ENCODE peak calls at places on chromosomes 4 and X, in nine cellular contexts. K, W, A, X, B, U, P, Z and M are unnamed samples. For H3K9me3, the result is how much of the 10 kb centered on the place peaks cover.

GRCh38 chrX:57227691-57228090 is 58.8 kb upstream of the FAAH2 start:
- DNase-seq in K (peak), W (no peak), A (no peak), X (no peak), B (no peak), U (no peak), P (no peak), Z (no peak), M (peak)

GRCh38 chr4:66123195-66123594 is 452.9 kb upstream of the EPHA5 start:
- DNase-seq in K (no peak), W (no peak), A (no peak), X (no peak), B (no peak), U (no peak), P (no peak), Z (no peak), M (no peak)

GRCh38 chr4:169254546-169254983 is 16.2 kb downstream of the SH3RF1 start:
- DNase-seq in K (no peak), W (peak), A (no peak), X (peak), B (no peak), U (peak), P (peak), Z (peak), M (no peak)

GRCh38 chrX:99301990-99302389 is 1108.1 kb downstream of the PCDH19 start:
- DNase-seq in K (no peak), W (no peak), A (no peak), X (peak), B (no peak), U (no peak), P (no peak), Z (no peak), M (no peak)

GRCh38 chrX:46208225-46208854 is 336.9 kb downstream of the ZNF674 start:
- DNase-seq in K (no peak), W (no peak), A (no peak), X (peak), B (no peak), U (no peak), P (no peak), Z (no peak), M (peak)

GRCh38 chr4:8594097-8595038 is 1.8 kb downstream of the CPZ start:
- DNase-seq in K (peak), W (no peak), A (no peak), X (peak), B (peak), U (peak), P (peak), Z (peak), M (no peak)

GRCh38 chrX:105752334-105752733 is 70.0 kb upstream of the NRK start:
- DNase-seq in K (no peak), W (no peak), A (no peak), X (no peak), B (no peak), U (no peak), P (no peak), Z (no peak), M (no peak)

GRCh38 chr4:47913328-47913727 is 1.1 kb downstream of the NFXL1 start:
- DNase-seq in K (no peak), W (no peak), A (no peak), X (peak), B (no peak), U (no peak), P (peak), Z (no peak), M (no peak)

GRCh38 chrX:110396777-110397176 is 38.1 kb downstream of the RTL9 start:
- DNase-seq in K (no peak), W (no peak), A (no peak), X (peak), B (no peak), U (no peak), P (no peak), Z (no peak), M (no peak)

DNA sequence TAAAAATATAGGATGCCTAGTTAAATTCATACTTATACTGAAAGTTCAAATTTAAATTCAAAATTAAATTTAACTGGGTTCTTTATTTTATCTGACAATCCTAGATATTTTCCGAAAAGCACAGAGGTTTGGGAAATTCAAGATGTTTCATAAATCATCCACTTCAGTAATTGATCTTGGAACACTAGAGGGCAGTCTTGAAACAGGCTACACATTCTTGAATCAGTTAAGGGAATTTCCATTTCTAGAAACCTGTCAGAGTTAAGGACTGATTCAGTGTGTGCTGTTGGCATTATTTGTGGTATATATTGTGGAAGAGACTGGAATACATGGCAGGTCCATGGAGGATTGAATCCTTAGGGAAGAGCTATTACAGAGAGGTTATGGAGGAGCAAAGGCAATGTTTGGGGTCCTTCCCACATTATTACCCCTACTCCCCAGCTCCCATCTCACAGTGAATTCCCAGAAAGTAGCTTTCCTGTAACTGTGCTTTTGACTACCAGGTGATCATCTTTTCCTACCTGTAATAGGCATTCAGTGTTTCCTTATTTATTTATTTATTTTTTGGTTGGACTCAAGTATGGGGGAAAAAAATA is 92.9 kb downstream of the EGF start:
- DNase-seq in K (no peak), W (no peak), A (no peak), X (peak), B (no peak), U (no peak), P (peak), Z (no peak), M (no peak)
- H3K27ac ChIP-seq in K (no peak), W (no peak), A (no peak), X (no peak), B (no peak), U (no peak), P (no peak), Z (no peak), M (no peak)

GRCh38 chr4:138107023-138107422 is 135.1 kb downstream of the SLC7A11 start:
- DNase-seq in K (no peak), W (no peak), A (no peak), X (no peak), B (no peak), U (no peak), P (no peak), Z (no peak), M (no peak)
- H3K9me3 ChIP-seq in K (under half), W (under half), A (under half), X (under half), B (under half), U (under half), P (under half), Z (under half), M (under half)

GRCh38 chr4:152620915-152621314 is 58.9 kb downstream of the TMEM154 start:
- DNase-seq in K (no peak), W (no peak), A (no peak), X (no peak), B (no peak), U (no peak), P (no peak), Z (no peak), M (no peak)

GRCh38 chr4:152616804-152617203 is 63.0 kb downstream of the TMEM154 start:
- DNase-seq in K (no peak), W (no peak), A (no peak), X (no peak), B (no peak), U (no peak), P (no peak), Z (no peak), M (no peak)

GRCh38 chr4:152618971-152619370 is 60.8 kb downstream of the TMEM154 start:
- DNase-seq in K (no peak), W (no peak), A (no peak), X (no peak), B (no peak), U (no peak), P (no peak), Z (no peak), M (no peak)

GRCh38 chr4:152619556-152619955 is 60.2 kb downstream of the TMEM154 start:
- DNase-seq in K (no peak), W (no peak), A (no peak), X (no peak), B (no peak), U (no peak), P (no peak), Z (no peak), M (no peak)

GRCh38 chr4:152620218-152620617 is 59.6 kb downstream of the TMEM154 start:
- DNase-seq in K (no peak), W (no peak), A (no peak), X (no peak), B (no peak), U (no peak), P (no peak), Z (no peak), M (no peak)
- H3K27ac ChIP-seq in K (no peak), W (no peak), A (no peak), X (no peak), B (no peak), U (no peak), P (no peak), Z (no peak), M (no peak)

DNA sequence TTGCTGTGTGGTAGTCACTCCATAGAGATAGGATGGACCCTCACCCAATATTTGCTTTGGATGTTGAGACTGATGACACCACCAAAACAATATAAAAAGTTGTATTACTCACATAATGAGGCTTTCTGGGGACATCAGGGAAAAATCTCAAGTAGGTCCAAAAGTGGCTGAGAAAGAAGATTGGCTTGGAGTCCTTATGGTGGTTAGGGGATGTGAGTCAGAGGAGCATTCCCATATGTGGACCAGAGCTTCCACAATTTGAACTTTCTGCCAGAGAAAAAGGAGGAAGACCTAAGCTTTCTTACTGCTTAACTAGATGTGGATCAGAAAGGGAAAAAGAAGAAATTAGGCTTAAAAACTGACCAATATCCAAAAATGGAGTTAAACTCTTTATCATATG is 460.5 kb downstream of the SH3BGRL start:
- DNase-seq in K (no peak), W (no peak), A (no peak), X (no peak), B (no peak), U (no peak), P (no peak), Z (no peak), M (no peak)
- H3K9me3 ChIP-seq in K (under half), W (under half), A (under half), X (under half), B (under half), U (under half), P (under half), Z (under half), M (under half)

GRCh38 chr4:76692761-76693160 is 205.2 kb downstream of the SOWAHB start:
- DNase-seq in K (no peak), W (no peak), A (no peak), X (no peak), B (no peak), U (no peak), P (no peak), Z (no peak), M (no peak)
- H3K27ac ChIP-seq in K (no peak), W (no peak), A (no peak), X (no peak), B (peak), U (no peak), P (no peak), Z (no peak), M (no peak)

DNA sequence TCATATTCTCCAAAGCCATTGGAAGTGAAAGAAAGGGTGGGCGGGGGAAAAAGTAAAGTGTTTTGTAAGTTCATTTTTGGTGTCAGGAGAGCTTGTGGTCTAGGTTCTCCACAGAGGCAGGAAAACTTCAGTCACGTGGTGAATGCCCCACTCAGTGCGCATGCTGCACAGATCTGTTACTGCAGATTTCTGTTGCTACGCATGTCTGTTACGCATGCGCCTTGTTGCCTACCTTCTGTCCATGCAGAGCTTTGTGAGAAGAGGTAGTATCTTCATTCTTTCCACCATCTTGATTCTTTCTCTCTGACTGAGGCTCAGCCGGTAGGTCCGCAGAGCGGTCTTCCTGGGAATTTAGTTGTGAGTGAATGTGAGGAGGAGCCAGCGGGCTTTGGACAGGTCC is 15.1 kb upstream of the PAGE3 start:
- DNase-seq in K (no peak), W (no peak), A (no peak), X (no peak), B (no peak), U (no peak), P (no peak), Z (no peak), M (no peak)
- H3K9me3 ChIP-seq in K (under half), W (under half), A (under half), X (under half), B (under half), U (under half), P (under half), Z (under half), M (under half)

DNA sequence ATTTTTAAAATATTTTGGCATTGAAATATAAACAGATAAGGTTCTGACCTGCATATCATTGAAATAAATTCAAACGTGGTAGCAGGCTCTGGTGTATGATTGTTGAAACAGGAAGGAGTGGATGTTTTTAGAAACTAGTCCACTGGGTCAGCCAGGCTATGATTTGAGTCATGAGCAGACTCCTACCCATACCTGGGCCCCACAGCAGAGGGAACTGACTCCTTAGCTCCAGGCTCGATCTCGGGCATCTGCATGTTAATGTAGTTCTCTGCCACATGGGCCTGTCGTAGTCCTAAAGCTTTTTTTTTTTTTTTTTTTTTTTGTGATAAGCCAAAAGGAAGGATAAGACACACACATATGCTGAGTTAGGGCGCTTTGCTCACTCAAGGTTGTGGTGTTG is 27.1 kb downstream of the OFD1 start:
- DNase-seq in K (peak), W (no peak), A (no peak), X (no peak), B (no peak), U (no peak), P (no peak), Z (no peak), M (no peak)
- H3K27ac ChIP-seq in K (peak), W (no peak), A (no peak), X (no peak), B (no peak), U (no peak), P (no peak), Z (no peak), M (no peak)

GRCh38 chrX:23031600-23031999 is 31.8 kb downstream of the DDX53 start:
- DNase-seq in K (no peak), W (no peak), A (no peak), X (no peak), B (no peak), U (no peak), P (no peak), Z (no peak), M (no peak)
- H3K9me3 ChIP-seq in K (under half), W (under half), A (under half), X (under half), B (under half), U (under half), P (under half), Z (under half), M (under half)